ENCODE peak calls at places on chromosomes 3 and 15, in four cellular contexts. S, X, E and D are unnamed samples.
A peak's percentile ranks its signal among the peaks of the same experiment; 100 is the strongest.

GRCh38 chr3:44065741-44066140 is 175.9 kb upstream of the TOPAZ1 start:
- DNase-seq in E (no peak), S (no peak), X (no peak), D (no peak)

GRCh38 chr3:5479229-5479799 is 291.8 kb downstream of the EDEM1 start:
- DNase-seq in E (peak; percentile 23), X (no peak), S (no peak), D (peak; percentile 10)

GRCh38 chr3:31804251-31805051 is 176.6 kb downstream of the OSBPL10 start:
- DNase-seq in X (no peak), E (no peak), S (no peak), D (peak; percentile 12)

GRCh38 chr15:75029378-75030022 is 6.1 kb downstream of the PPCDC start:
- DNase-seq in X (peak; percentile 66), S (no peak), E (peak; percentile 81), D (peak; percentile 87)

GRCh38 chr3:109177888-109178287 is 41.4 kb downstream of the C3orf85 start:
- DNase-seq in X (no peak), S (no peak), E (no peak), D (no peak)

GRCh38 chr15:35757323-35757722 is 211.4 kb upstream of the DPH6 start:
- DNase-seq in E (no peak), X (no peak), S (no peak), D (no peak)

GRCh38 chr3:30456263-30456662 is 150.1 kb upstream of the TGFBR2 start:
- DNase-seq in X (no peak), E (no peak), S (no peak), D (no peak)

GRCh38 chr3:128218858-128219257 is 65.6 kb downstream of the EEFSEC start:
- DNase-seq in X (no peak), E (no peak), S (no peak), D (no peak)

GRCh38 chr15:99454941-99455795 is 110.6 kb upstream of the MEF2A start:
- DNase-seq in S (no peak), X (peak; percentile 49), E (no peak), D (peak; percentile 19)

GRCh38 chr3:42756681-42757213 is 16.3 kb downstream of the CCDC13 start:
- DNase-seq in X (no peak), E (no peak), S (no peak), D (no peak)

GRCh38 chr3:13148126-13148525 is 74.9 kb upstream of the IQSEC1 start:
- DNase-seq in X (no peak), E (no peak), S (no peak), D (no peak)

GRCh38 chr15:50144342-50145120 is 25.5 kb upstream of the ATP8B4 start:
- DNase-seq in E (no peak), S (no peak), X (no peak), D (no peak)

GRCh38 chr3:127101411-127102067 is 91.4 kb upstream of the PRR23E start:
- DNase-seq in E (no peak), X (no peak), S (no peak), D (no peak)

GRCh38 chr3:20527368-20527767 is 341.4 kb upstream of the SGO1 start:
- DNase-seq in S (no peak), E (no peak), X (no peak), D (no peak)

GRCh38 chr3:120457827-120458226 is 7.0 kb upstream of the FSTL1 start:
- DNase-seq in E (no peak), X (no peak), S (no peak), D (no peak)

GRCh38 chr3:159781867-159782266 is 206.8 kb upstream of the IL12A start:
- DNase-seq in S (no peak), X (no peak), E (no peak), D (no peak)

GRCh38 chr3:112004187-112004586 is 5.5 kb downstream of the TAGLN3 start:
- DNase-seq in E (no peak), X (no peak), S (no peak), D (no peak)

GRCh38 chr15:50876260-50876988 is 32.1 kb upstream of the AP4E1 start:
- DNase-seq in S (no peak), E (no peak), X (no peak), D (no peak)

GRCh38 chr15:38242055-38242454 is 10.6 kb upstream of the SPRED1 start:
- DNase-seq in E (no peak), X (no peak), S (peak; percentile 32), D (no peak)

GRCh38 chr3:150371741-150372254 is 36.3 kb upstream of the TSC22D2 start:
- DNase-seq in X (peak; percentile 85), E (peak; percentile 15), S (no peak), D (peak; percentile 64)

GRCh38 chr3:9280477-9281219 is 31.2 kb upstream of the SRGAP3 start:
- DNase-seq in E (no peak), X (no peak), S (no peak), D (no peak)

GRCh38 chr15:96350321-96350720 is 19.8 kb downstream of the NR2F2 start:
- DNase-seq in X (no peak), S (no peak), E (no peak), D (no peak)

GRCh38 chr3:46184469-46184868 is 23.6 kb downstream of the CCR1 start:
- DNase-seq in S (no peak), X (no peak), E (no peak), D (no peak)
- TF ChIP-seq POLR2AphosphoS2 in S (no peak), X (no peak), E (no peak), D (no peak)

DNA sequence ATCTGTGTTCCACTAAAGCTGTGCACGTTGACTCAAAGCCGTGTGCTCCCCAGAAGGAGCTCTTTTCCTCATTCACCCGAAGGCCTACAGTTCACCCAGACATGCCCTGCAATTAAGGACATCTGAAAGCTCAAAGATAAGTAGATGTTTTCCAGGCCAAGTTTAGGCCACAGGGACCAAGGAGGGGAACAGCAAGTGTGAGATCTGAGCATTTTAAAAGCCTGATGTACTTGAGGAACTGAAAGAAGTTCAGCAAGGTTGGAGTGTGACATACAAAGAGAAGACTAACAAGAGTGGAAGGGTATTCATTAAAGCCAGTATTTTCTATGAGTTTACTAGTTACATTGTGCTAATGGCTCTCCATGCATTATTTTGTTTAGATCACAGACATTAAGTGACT is 68.0 kb downstream of the CASR start:
- DNase-seq in X (no peak), S (no peak), E (no peak), D (no peak)
- TF ChIP-seq HDAC2 in X (no peak), S (no peak), E (no peak), D (no peak)

GRCh38 chr3:141360888-141361598 is 7.3 kb upstream of the ZBTB38 start:
- DNase-seq in S (no peak), E (peak; percentile 45), X (peak; percentile 98), D (peak; percentile 86)
- TF ChIP-seq POLR2AphosphoS2 in S (no peak), E (no peak), X (no peak), D (no peak)

GRCh38 chr3:18494251-18494650 is 69.1 kb upstream of the SATB1 start:
- DNase-seq in X (no peak), E (no peak), S (no peak), D (no peak)
- TF ChIP-seq HDAC2 in X (no peak), E (no peak), S (no peak), D (no peak)

GRCh38 chr15:68034719-68035293 is 19.3 kb upstream of the PIAS1 start:
- DNase-seq in S (no peak), X (no peak), E (no peak), D (no peak)

GRCh38 chr15:68029959-68030358 is 24.2 kb upstream of the PIAS1 start:
- DNase-seq in S (no peak), X (no peak), E (no peak), D (no peak)

GRCh38 chr15:68032672-68033071 is 21.4 kb upstream of the PIAS1 start:
- DNase-seq in X (no peak), E (no peak), S (peak; percentile 65), D (no peak)

GRCh38 chr15:68031406-68031805 is 22.7 kb upstream of the PIAS1 start:
- DNase-seq in E (no peak), X (no peak), S (no peak), D (no peak)

GRCh38 chr15:68034071-68034470 is 20.0 kb upstream of the PIAS1 start:
- DNase-seq in S (no peak), X (no peak), E (no peak), D (no peak)
- TF ChIP-seq POLR2AphosphoS2 in S (no peak), X (no peak), E (no peak), D (no peak)

GRCh38 chr3:4410174-4410573 is 56.9 kb downstream of the SUMF1 start:
- DNase-seq in S (no peak), E (no peak), X (no peak), D (no peak)

GRCh38 chr3:4413467-4413866 is 53.6 kb downstream of the SUMF1 start:
- DNase-seq in X (no peak), E (no peak), S (no peak), D (no peak)

GRCh38 chr3:4409415-4409814 is 57.7 kb downstream of the SUMF1 start:
- DNase-seq in S (no peak), E (no peak), X (no peak), D (no peak)

GRCh38 chr3:4407941-4408340 is 59.1 kb downstream of the SUMF1 start:
- DNase-seq in S (no peak), X (no peak), E (no peak), D (no peak)

GRCh38 chr3:4411236-4411635 is 55.8 kb downstream of the SUMF1 start:
- DNase-seq in S (no peak), X (peak; percentile 6), E (no peak), D (no peak)
- TF ChIP-seq HDAC2 in S (no peak), X (no peak), E (no peak), D (no peak)

DNA sequence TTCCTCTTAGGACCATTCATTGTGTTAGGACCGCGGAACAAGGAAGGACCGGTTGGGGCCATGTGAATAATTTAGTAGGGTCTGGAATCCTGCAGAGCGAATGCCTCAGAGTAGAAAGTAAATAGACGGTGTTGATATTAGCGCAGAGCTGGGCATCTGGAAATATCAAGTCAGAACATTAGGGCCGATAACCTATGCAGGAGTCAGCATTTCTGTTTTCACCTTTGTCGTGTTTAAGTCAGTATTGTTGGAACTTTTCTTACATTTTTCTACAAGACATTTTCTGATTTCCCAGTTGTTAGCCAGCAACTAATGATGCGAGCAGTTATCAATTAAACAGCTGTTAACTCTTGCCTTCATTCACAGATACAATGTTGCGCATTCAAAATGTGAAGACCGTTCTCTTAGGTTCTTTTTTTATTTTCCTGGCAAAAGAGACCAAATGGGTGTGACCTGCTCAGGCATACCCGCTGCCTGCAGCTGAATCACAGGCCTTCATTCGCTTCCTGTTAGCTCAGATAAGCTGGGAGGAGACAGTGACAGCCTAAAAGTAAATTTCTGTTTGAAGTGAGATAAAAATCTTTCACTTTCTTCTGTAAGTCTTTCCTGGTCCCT is 964 bp upstream of the PKM start:
- DNase-seq in X (peak; percentile 63), S (no peak), E (peak; percentile 82), D (peak; percentile 84)
- TF ChIP-seq POLR2AphosphoS2 in X (no peak), S (no peak), E (no peak), D (no peak)